ENCODE peak calls at places on chromosomes 4 and X, in eight cellular contexts. O is stromal cell of bone marrow; B is epithelial cell of esophagus; I is ovary; E is KG1; K is cardiac muscle cell; N is left kidney; P is stimulated activated CD4-positive, alpha-beta T cell treated with anti-CD3 and anti-CD28 coated beads, TNF-alpha, amount 100 ng/mL, for 1 hour. R is an unnamed sample.

GRCh38 chrX:53284684-53285447 is 3.5 kb upstream of the IQSEC2 start:
- DNase-seq in N (peak; percentile 73), K (peak; percentile 45), E (peak; percentile 3), B (peak; percentile 37), I (peak; percentile 63), O (no peak), P (peak; percentile 24), R (peak; percentile 21)

GRCh38 chr4:174869334-174869733 is 40.3 kb upstream of the GLRA3 start:
- DNase-seq in K (no peak), E (no peak), I (no peak), B (no peak), O (no peak), P (no peak), N (no peak), R (no peak)

GRCh38 chrX:22155126-22155525 is 117.6 kb upstream of the CBLL2 start:
- DNase-seq in O (no peak), P (no peak), E (no peak), I (no peak), K (no peak), N (no peak), B (no peak), R (no peak)

GRCh38 chrX:154738013-154738738 is 12.7 kb downstream of the GAB3 start:
- DNase-seq in B (peak; percentile 65), K (peak; percentile 84), I (peak; percentile 27), P (no peak), E (peak; percentile 15), O (no peak), N (peak; percentile 6), R (no peak)

GRCh38 chr4:2936773-2937145 is 26.4 kb downstream of the NOP14 start:
- DNase-seq in E (no peak), I (peak; percentile 24), N (no peak), O (no peak), K (peak; percentile 52), P (no peak), B (peak; percentile 97), R (peak; percentile 53)

GRCh38 chrX:146615807-146616206 is 193.8 kb upstream of the CXorf51B start:
- DNase-seq in K (no peak), I (no peak), O (no peak), E (no peak), B (no peak), P (no peak), N (peak; percentile 61), R (no peak)

GRCh38 chr4:152534541-152535231 is 1.2 kb downstream of the FBXW7 start:
- DNase-seq in K (peak; percentile 36), N (peak; percentile 77), B (peak; percentile 35), O (no peak), P (no peak), E (peak; percentile 40), I (peak; percentile 48), R (no peak)

GRCh38 chrX:39816871-39817731 is 280.7 kb downstream of the BCOR start:
- DNase-seq in I (peak; percentile 37), K (peak; percentile 50), N (peak; percentile 34), P (no peak), B (no peak), O (no peak), E (no peak), R (no peak)